ENCODE peak calls at places on chromosome 11, in eight cellular contexts. Q, R, I, N, E, X, A and K are unnamed samples.

GRCh38 chr11:123590296-123590912 is 64.0 kb downstream of the SCN3B start:
- DNase-seq in I (peak), R (no peak), X (no peak), Q (peak), N (peak), E (no peak), A (no peak), K (peak)

GRCh38 chr11:2468363-2469240 is 23.8 kb downstream of the KCNQ1 start:
- DNase-seq in R (no peak), N (no peak), A (no peak), Q (no peak), I (no peak), X (peak), E (no peak), K (no peak)

GRCh38 chr11:121566279-121567168 is 113.8 kb upstream of the SORL1-AS1 start:
- DNase-seq in Q (no peak), E (no peak), I (no peak), N (no peak), A (no peak), X (no peak), R (no peak), K (no peak)

GRCh38 chr11:1018091-1018490 is 18.4 kb downstream of the MUC6 start:
- DNase-seq in X (no peak), I (no peak), E (no peak), Q (no peak), R (no peak), N (no peak), A (no peak), K (no peak)

GRCh38 chr11:83152245-83152644 is 4.7 kb upstream of the PCF11 start:
- DNase-seq in A (no peak), X (no peak), N (no peak), R (no peak), I (no peak), Q (no peak), E (no peak), K (no peak)

GRCh38 chr11:70405679-70406395 is 7.5 kb downstream of the CTTN start:
- DNase-seq in R (no peak), X (no peak), E (no peak), I (no peak), Q (no peak), A (no peak), N (no peak), K (no peak)

GRCh38 chr11:78370406-78371172 is 47.0 kb downstream of the GAB2 start:
- DNase-seq in A (no peak), X (no peak), R (no peak), I (no peak), E (no peak), Q (peak), N (no peak), K (no peak)

GRCh38 chr11:94593030-94593429 is 25.9 kb downstream of the PIWIL4 start:
- DNase-seq in X (no peak), R (no peak), N (no peak), I (no peak), E (no peak), A (no peak), Q (no peak), K (no peak)

GRCh38 chr11:15714641-15715399 is 600.1 kb downstream of the INSC start:
- DNase-seq in A (peak), R (no peak), I (no peak), Q (no peak), X (no peak), E (no peak), N (no peak), K (no peak)

GRCh38 chr11:103609117-103610066 is 427.0 kb upstream of the DDI1 start:
- DNase-seq in E (no peak), Q (no peak), X (no peak), N (peak), A (no peak), I (peak), R (no peak), K (no peak)

GRCh38 chr11:7016011-7016410 is 4.1 kb downstream of the ZNF214 start:
- DNase-seq in R (no peak), Q (no peak), I (no peak), X (no peak), E (no peak), N (no peak), A (no peak), K (no peak)

GRCh38 chr11:118046051-118046963 is 30.6 kb upstream of the TMPRSS4 start:
- DNase-seq in I (no peak), E (no peak), R (no peak), A (no peak), Q (no peak), N (no peak), X (no peak), K (no peak)